ENCODE peak calls at places on chromosomes 11 and 22, in six cellular contexts. P is HFFc6; C is pancreas; X is CD4-positive, alpha-beta T cell; L is progenitor cell of endocrine pancreas; Q is uterus. J is an unnamed sample.

GRCh38 chr11:87437844-87438223 is 400.1 kb downstream of the TMEM135 start:
- DNase-seq in P (peak), C (no peak), X (no peak), L (no peak), Q (no peak), J (no peak)

GRCh38 chr11:11895672-11896071 is 53.9 kb downstream of the USP47 start:
- DNase-seq in P (peak), C (no peak), X (no peak), L (no peak), Q (no peak), J (no peak)

GRCh38 chr11:116219171-116219635 is 553.6 kb downstream of the BUD13 start:
- DNase-seq in P (no peak), C (no peak), X (no peak), L (no peak), Q (no peak), J (no peak)

GRCh38 chr11:94672636-94673035 is 95.5 kb upstream of the AMOTL1 start:
- DNase-seq in P (no peak), C (no peak), X (no peak), L (no peak), Q (no peak), J (no peak)

GRCh38 chr22:50245214-50246072 is 620 bp upstream of the TUBGCP6 start:
- DNase-seq in P (no peak), C (no peak), X (no peak), L (no peak), Q (no peak), J (no peak)

GRCh38 chr11:93253111-93253510 is 55.3 kb upstream of the SLC36A4 start:
- DNase-seq in P (no peak), C (no peak), X (no peak), L (no peak), Q (no peak), J (no peak)

GRCh38 chr11:79404325-79404724 is 36.5 kb downstream of the TENM4 start:
- DNase-seq in P (no peak), C (no peak), X (no peak), L (no peak), Q (peak), J (no peak)

GRCh38 chr22:20025401-20026203 is 4.7 kb downstream of the TANGO2 start:
- DNase-seq in P (no peak), C (peak), X (no peak), L (no peak), Q (no peak), J (no peak)

GRCh38 chr11:113818426-113818825 is 38.8 kb downstream of the CLDN25 start:
- DNase-seq in P (no peak), C (no peak), X (no peak), L (no peak), Q (no peak), J (no peak)

GRCh38 chr11:88174627-88175003 is 628 bp downstream of the RAB38 start:
- DNase-seq in P (peak), C (peak), X (no peak), L (peak), Q (peak), J (peak)

GRCh38 chr11:36364551-36364950 is 68.5 kb downstream of the PRR5L start:
- DNase-seq in P (no peak), C (no peak), X (no peak), L (no peak), Q (no peak), J (no peak)

GRCh38 chr11:107478922-107479321 is 21.3 kb upstream of the CWF19L2 start:
- DNase-seq in P (no peak), C (no peak), X (no peak), L (no peak), Q (no peak), J (no peak)

GRCh38 chr22:29524440-29525191 is 28.9 kb downstream of the THOC5 start:
- DNase-seq in P (peak), C (no peak), X (no peak), L (peak), Q (no peak), J (peak)

DNA sequence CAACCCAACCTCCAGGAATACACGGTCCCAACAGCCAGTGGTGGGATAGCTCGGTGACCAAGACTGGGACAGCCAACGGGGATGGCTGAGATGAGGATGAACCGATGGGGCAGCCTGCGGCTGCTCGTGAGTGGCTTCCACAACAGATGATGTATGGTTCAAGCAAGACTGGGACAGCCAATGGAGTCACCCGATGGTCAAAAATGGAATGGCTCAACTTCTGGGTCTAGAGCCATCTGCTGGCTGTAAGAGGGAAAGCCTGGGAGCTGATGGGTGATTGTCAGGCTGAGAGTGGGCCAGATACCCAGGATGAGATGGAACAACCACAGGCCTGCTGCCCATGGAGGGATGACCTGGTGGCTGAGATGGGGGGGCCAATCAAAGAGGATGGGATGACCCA is 35.5 kb downstream of the SYT7 start:
- DNase-seq in P (no peak), C (no peak), X (no peak), L (no peak), Q (no peak), J (no peak)
- TF ChIP-seq CTCF in P (peak), C (no peak), X (no peak), L (peak), Q (no peak), J (peak)

GRCh38 chr11:5703741-5704536 is 14.3 kb downstream of the TRIM22 start:
- DNase-seq in P (no peak), C (no peak), X (no peak), L (no peak), Q (no peak), J (no peak)
- TF ChIP-seq CTCF in P (no peak), C (no peak), X (no peak), L (no peak), Q (no peak), J (no peak)

DNA sequence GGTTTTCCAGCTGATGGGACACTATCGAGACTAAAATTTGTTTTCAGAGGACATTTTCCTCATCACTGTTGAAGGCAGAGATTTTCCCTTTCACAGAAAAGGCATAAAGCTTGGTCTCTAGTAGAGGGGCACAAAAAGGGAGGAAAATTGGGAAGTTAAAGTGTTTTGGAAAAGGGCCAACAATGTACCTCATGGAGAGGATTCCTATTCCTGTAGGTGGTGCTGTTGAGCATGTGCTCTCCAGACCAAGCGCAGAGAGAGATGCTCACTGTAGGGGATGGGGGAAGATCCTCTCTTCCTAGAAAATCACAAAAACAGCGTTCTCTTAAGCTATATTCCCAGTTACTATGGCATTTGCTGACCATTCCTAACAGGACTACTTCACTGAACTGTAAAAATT is 44.9 kb downstream of the OR4C46 start:
- DNase-seq in P (no peak), C (no peak), X (no peak), L (no peak), Q (no peak), J (no peak)
- TF ChIP-seq CTCF in P (peak), C (no peak), X (no peak), L (no peak), Q (no peak), J (no peak)

GRCh38 chr22:40856513-40857308 is at the start of the genes ST13 and XPNPEP3:
- DNase-seq in P (peak), C (peak), X (peak), L (peak), Q (peak), J (peak)
- TF ChIP-seq CTCF in P (peak), C (no peak), X (peak), L (peak), Q (peak), J (peak)

GRCh38 chr11:123430736-123431356 is 777 bp downstream of the GRAMD1B start:
- DNase-seq in P (peak), C (peak), X (peak), L (peak), Q (peak), J (peak)
- TF ChIP-seq CTCF in P (no peak), C (no peak), X (no peak), L (no peak), Q (no peak), J (no peak)

GRCh38 chr22:43909708-43910107 is 13.9 kb upstream of the PNPLA3 start:
- DNase-seq in P (no peak), C (no peak), X (no peak), L (no peak), Q (no peak), J (no peak)

GRCh38 chr22:43905681-43906080 is 13.9 kb upstream of the PNPLA5 start:
- DNase-seq in P (no peak), C (no peak), X (no peak), L (no peak), Q (no peak), J (no peak)

GRCh38 chr22:43911351-43911750 is 12.3 kb upstream of the PNPLA3 start:
- DNase-seq in P (no peak), C (no peak), X (no peak), L (no peak), Q (no peak), J (no peak)

DNA sequence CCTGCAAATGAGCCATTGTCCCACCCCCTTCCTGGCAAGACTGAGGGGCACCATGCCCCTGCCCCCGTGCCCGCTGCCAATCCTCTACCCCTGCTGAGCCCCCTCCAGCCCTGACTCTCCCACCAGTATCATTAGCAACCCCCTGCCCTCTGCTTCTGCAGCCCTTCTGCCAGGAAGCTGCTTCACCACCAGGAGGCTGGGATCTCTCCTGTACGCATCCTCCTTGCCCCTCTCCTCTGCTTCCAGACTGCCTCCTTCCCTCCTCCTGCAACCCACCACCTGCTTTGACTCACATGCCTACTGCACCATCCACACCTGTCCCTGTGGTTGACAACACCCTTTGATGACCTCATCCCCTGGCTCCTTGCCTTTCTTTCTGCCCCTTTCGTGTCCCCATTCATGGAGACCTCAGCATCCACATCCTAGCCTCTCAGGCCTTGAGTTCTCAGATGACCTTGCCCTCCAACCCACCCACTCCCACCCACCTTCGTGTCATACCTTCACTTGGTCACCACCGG is 13.4 kb upstream of the PNPLA3 start:
- DNase-seq in P (no peak), C (no peak), X (no peak), L (no peak), Q (no peak), J (no peak)
- TF ChIP-seq CTCF in P (peak), C (no peak), X (no peak), L (no peak), Q (no peak), J (no peak)

DNA sequence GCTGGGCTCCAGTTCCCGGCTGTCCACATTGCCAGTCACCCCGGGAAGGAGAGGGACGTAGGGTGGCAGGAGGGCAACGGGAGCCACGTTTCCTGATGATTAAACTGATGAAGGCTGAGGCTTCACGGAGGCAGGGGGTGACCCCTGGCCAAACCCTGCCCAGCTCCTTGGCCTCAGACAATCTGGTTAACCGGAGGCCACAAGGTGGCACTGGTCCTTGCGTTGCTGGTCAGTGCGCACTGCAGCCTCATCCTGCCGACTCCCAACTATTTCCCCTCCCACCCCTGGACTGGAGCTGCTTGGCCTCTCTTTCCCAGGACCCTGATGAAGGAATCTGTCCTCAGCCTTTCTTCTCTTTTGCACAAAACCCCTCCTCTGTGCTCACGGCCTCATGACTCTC is 75.3 kb downstream of the PDE2A start:
- DNase-seq in P (peak), C (no peak), X (no peak), L (peak), Q (peak), J (peak)
- TF ChIP-seq CTCF in P (peak), C (no peak), X (no peak), L (peak), Q (peak), J (peak)

GRCh38 chr11:106152013-106152412 is 74.6 kb downstream of the AASDHPPT start:
- DNase-seq in P (no peak), C (no peak), X (no peak), L (no peak), Q (no peak), J (no peak)
- TF ChIP-seq CTCF in P (peak), C (no peak), X (no peak), L (peak), Q (no peak), J (no peak)

DNA sequence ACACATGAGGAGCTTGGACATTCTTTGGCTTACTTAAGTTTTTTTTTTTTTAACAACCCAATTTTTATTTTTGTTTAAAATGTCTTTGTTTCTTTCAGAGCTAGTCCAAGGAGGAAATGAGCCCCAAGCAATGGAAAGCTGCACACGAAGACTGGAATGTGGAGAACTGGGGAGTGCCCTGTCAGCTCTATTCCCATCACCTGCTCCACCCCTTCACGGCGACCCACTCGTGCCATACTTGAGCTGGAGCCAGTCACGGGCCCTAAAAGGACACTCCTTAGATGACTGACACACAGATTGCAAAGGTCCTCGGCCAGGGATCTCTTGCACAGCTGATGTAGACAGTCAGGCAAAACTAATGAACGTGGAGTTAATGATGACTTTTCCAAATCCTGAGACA is 10.6 kb upstream of the SLC25A18 start:
- DNase-seq in P (no peak), C (no peak), X (no peak), L (no peak), Q (no peak), J (no peak)
- TF ChIP-seq CTCF in P (no peak), C (no peak), X (no peak), L (no peak), Q (no peak), J (no peak)

J was measured in endothelial cell.